ENCODE peak calls at places on chromosomes 16 and 17, in ten cellular contexts. One of them, this sample, is unnamed.
A peak's percentile ranks its signal among the peaks of the same experiment; 100 is the strongest.

GRCh38 chr17:39754958-39755549 is 17.3 kb downstream of the GRB7 start:
- DNase-seq in esophagus squamous epithelium: no peak
- DNase-seq in non-pigmented ciliary epithelial cell: no peak
- DNase-seq in COR-L47: no peak
- DNase-seq in kidney: no peak
- DNase-seq in Panc1: no peak
- DNase-seq in HCEC 1CT: no peak
- DNase-seq in heart left ventricle: no peak
- DNase-seq in endothelial cell: no peak
- DNase-seq in Caco-2: no peak
- DNase-seq in this sample: no peak

GRCh38 chr17:79027274-79027924 is 3.4 kb downstream of the C1QTNF1 start:
- DNase-seq in esophagus squamous epithelium: no peak
- DNase-seq in non-pigmented ciliary epithelial cell: no peak
- DNase-seq in COR-L47: no peak
- DNase-seq in kidney: peak; percentile 68
- DNase-seq in Panc1: no peak
- DNase-seq in HCEC 1CT: no peak
- DNase-seq in heart left ventricle: no peak
- DNase-seq in endothelial cell: no peak
- DNase-seq in Caco-2: peak; percentile 52
- DNase-seq in this sample: peak; percentile 15

GRCh38 chr16:56451753-56452689 is 667 bp downstream of the OGFOD1 start:
- DNase-seq in esophagus squamous epithelium: no peak
- DNase-seq in non-pigmented ciliary epithelial cell: no peak
- DNase-seq in COR-L47: no peak
- DNase-seq in kidney: no peak
- DNase-seq in Panc1: no peak
- DNase-seq in HCEC 1CT: peak; percentile 28
- DNase-seq in heart left ventricle: peak; percentile 41
- DNase-seq in endothelial cell: peak; percentile 12
- DNase-seq in Caco-2: peak; percentile 48
- DNase-seq in this sample: no peak

GRCh38 chr16:54521327-54521726 is 234.7 kb upstream of the IRX3 start:
- DNase-seq in esophagus squamous epithelium: no peak
- DNase-seq in non-pigmented ciliary epithelial cell: no peak
- DNase-seq in COR-L47: no peak
- DNase-seq in kidney: no peak
- DNase-seq in Panc1: no peak
- DNase-seq in HCEC 1CT: no peak
- DNase-seq in heart left ventricle: no peak
- DNase-seq in endothelial cell: no peak
- DNase-seq in Caco-2: no peak
- DNase-seq in this sample: no peak

GRCh38 chr16:84144301-84144858 is 597 bp downstream of the HSDL1 start:
- DNase-seq in esophagus squamous epithelium: no peak
- DNase-seq in non-pigmented ciliary epithelial cell: no peak
- DNase-seq in COR-L47: peak; percentile 22
- DNase-seq in kidney: peak; percentile 81
- DNase-seq in Panc1: no peak
- DNase-seq in HCEC 1CT: peak; percentile 5
- DNase-seq in heart left ventricle: no peak
- DNase-seq in endothelial cell: peak; percentile 33
- DNase-seq in Caco-2: peak; percentile 47
- DNase-seq in this sample: no peak

GRCh38 chr16:85163278-85164112 is 51.2 kb upstream of the CIBAR2 start:
- DNase-seq in esophagus squamous epithelium: no peak
- DNase-seq in non-pigmented ciliary epithelial cell: no peak
- DNase-seq in COR-L47: no peak
- DNase-seq in kidney: no peak
- DNase-seq in Panc1: no peak
- DNase-seq in HCEC 1CT: no peak
- DNase-seq in heart left ventricle: no peak
- DNase-seq in endothelial cell: no peak
- DNase-seq in Caco-2: no peak
- DNase-seq in this sample: no peak

GRCh38 chr17:81397314-81398169 is 2.3 kb downstream of the BAHCC1 start:
- DNase-seq in esophagus squamous epithelium: no peak
- DNase-seq in non-pigmented ciliary epithelial cell: no peak
- DNase-seq in COR-L47: peak; percentile 60
- DNase-seq in kidney: no peak
- DNase-seq in Panc1: no peak
- DNase-seq in HCEC 1CT: peak; percentile 69
- DNase-seq in heart left ventricle: no peak
- DNase-seq in endothelial cell: peak; percentile 84
- DNase-seq in Caco-2: peak; percentile 89
- DNase-seq in this sample: no peak

GRCh38 chr16:69327585-69328310 is 2.6 kb downstream of the PDF start:
- DNase-seq in esophagus squamous epithelium: no peak
- DNase-seq in non-pigmented ciliary epithelial cell: no peak
- DNase-seq in COR-L47: no peak
- DNase-seq in kidney: peak; percentile 18
- DNase-seq in Panc1: no peak
- DNase-seq in HCEC 1CT: no peak
- DNase-seq in heart left ventricle: no peak
- DNase-seq in endothelial cell: no peak
- DNase-seq in Caco-2: no peak
- DNase-seq in this sample: peak; percentile 8

GRCh38 chr16:80682435-80683070 is 121.8 kb downstream of the CDYL2 start:
- DNase-seq in esophagus squamous epithelium: no peak
- DNase-seq in non-pigmented ciliary epithelial cell: peak; percentile 18
- DNase-seq in COR-L47: no peak
- DNase-seq in kidney: no peak
- DNase-seq in Panc1: no peak
- DNase-seq in HCEC 1CT: no peak
- DNase-seq in heart left ventricle: no peak
- DNase-seq in endothelial cell: no peak
- DNase-seq in Caco-2: no peak
- DNase-seq in this sample: no peak

GRCh38 chr16:76976101-76976500 is 214.9 kb upstream of the MON1B start:
- DNase-seq in esophagus squamous epithelium: no peak
- DNase-seq in non-pigmented ciliary epithelial cell: no peak
- DNase-seq in COR-L47: no peak
- DNase-seq in kidney: no peak
- DNase-seq in Panc1: no peak
- DNase-seq in HCEC 1CT: no peak
- DNase-seq in heart left ventricle: no peak
- DNase-seq in endothelial cell: no peak
- DNase-seq in Caco-2: no peak
- DNase-seq in this sample: no peak

GRCh38 chr16:14097182-14097951 is 26.2 kb downstream of the MRTFB start:
- DNase-seq in esophagus squamous epithelium: no peak
- DNase-seq in non-pigmented ciliary epithelial cell: no peak
- DNase-seq in COR-L47: peak; percentile 83
- DNase-seq in kidney: no peak
- DNase-seq in Panc1: no peak
- DNase-seq in HCEC 1CT: no peak
- DNase-seq in heart left ventricle: no peak
- DNase-seq in endothelial cell: no peak
- DNase-seq in Caco-2: peak; percentile 78
- DNase-seq in this sample: no peak

GRCh38 chr17:9575381-9576072 is at the start of gene STX8:
- DNase-seq in esophagus squamous epithelium: peak; percentile 52
- DNase-seq in non-pigmented ciliary epithelial cell: peak; percentile 38
- DNase-seq in COR-L47: peak; percentile 56
- DNase-seq in kidney: peak; percentile 97
- DNase-seq in Panc1: no peak
- DNase-seq in HCEC 1CT: peak; percentile 90
- DNase-seq in heart left ventricle: peak; percentile 92
- DNase-seq in endothelial cell: peak; percentile 91
- DNase-seq in Caco-2: peak; percentile 82
- DNase-seq in this sample: peak; percentile 86

GRCh38 chr17:79937435-79937870 is 98.2 kb upstream of the CBX4 start:
- DNase-seq in esophagus squamous epithelium: no peak
- DNase-seq in non-pigmented ciliary epithelial cell: no peak
- DNase-seq in COR-L47: no peak
- DNase-seq in kidney: peak; percentile 62
- DNase-seq in Panc1: no peak
- DNase-seq in HCEC 1CT: no peak
- DNase-seq in heart left ventricle: no peak
- DNase-seq in endothelial cell: no peak
- DNase-seq in Caco-2: no peak
- DNase-seq in this sample: no peak

GRCh38 chr16:89801800-89802199 is 14.6 kb downstream of the FANCA start:
- DNase-seq in esophagus squamous epithelium: no peak
- DNase-seq in non-pigmented ciliary epithelial cell: no peak
- DNase-seq in COR-L47: no peak
- DNase-seq in kidney: no peak
- DNase-seq in Panc1: no peak
- DNase-seq in HCEC 1CT: no peak
- DNase-seq in heart left ventricle: no peak
- DNase-seq in endothelial cell: no peak
- DNase-seq in Caco-2: no peak
- DNase-seq in this sample: no peak

GRCh38 chr16:71504901-71505300 is 15.8 kb upstream of the ZNF19 start:
- DNase-seq in esophagus squamous epithelium: no peak
- DNase-seq in non-pigmented ciliary epithelial cell: no peak
- DNase-seq in COR-L47: no peak
- DNase-seq in kidney: no peak
- DNase-seq in Panc1: no peak
- DNase-seq in HCEC 1CT: no peak
- DNase-seq in heart left ventricle: no peak
- DNase-seq in endothelial cell: no peak
- DNase-seq in Caco-2: no peak
- DNase-seq in this sample: no peak

GRCh38 chr16:50940275-50940854 is 198.5 kb downstream of the CYLD start:
- DNase-seq in esophagus squamous epithelium: no peak
- DNase-seq in non-pigmented ciliary epithelial cell: no peak
- DNase-seq in COR-L47: peak; percentile 69
- DNase-seq in kidney: no peak
- DNase-seq in Panc1: no peak
- DNase-seq in HCEC 1CT: no peak
- DNase-seq in heart left ventricle: no peak
- DNase-seq in endothelial cell: no peak
- DNase-seq in Caco-2: no peak
- DNase-seq in this sample: no peak

GRCh38 chr17:42275527-42276358 is 448 bp downstream of the STAT5B start:
- DNase-seq in esophagus squamous epithelium: no peak
- DNase-seq in non-pigmented ciliary epithelial cell: no peak
- DNase-seq in COR-L47: no peak
- DNase-seq in kidney: no peak
- DNase-seq in Panc1: no peak
- DNase-seq in HCEC 1CT: no peak
- DNase-seq in heart left ventricle: peak; percentile 23
- DNase-seq in endothelial cell: no peak
- DNase-seq in Caco-2: no peak
- DNase-seq in this sample: peak; percentile 54

GRCh38 chr17:60729854-60730253 is 52.2 kb downstream of the BCAS3 start:
- DNase-seq in esophagus squamous epithelium: no peak
- DNase-seq in non-pigmented ciliary epithelial cell: no peak
- DNase-seq in COR-L47: no peak
- DNase-seq in kidney: no peak
- DNase-seq in Panc1: no peak
- DNase-seq in HCEC 1CT: no peak
- DNase-seq in heart left ventricle: no peak
- DNase-seq in endothelial cell: no peak
- DNase-seq in Caco-2: peak; percentile 72
- DNase-seq in this sample: no peak

GRCh38 chr17:76390003-76390421 is 5.6 kb downstream of the SPHK1 start:
- DNase-seq in esophagus squamous epithelium: no peak
- DNase-seq in non-pigmented ciliary epithelial cell: no peak
- DNase-seq in COR-L47: no peak
- DNase-seq in kidney: no peak
- DNase-seq in Panc1: no peak
- DNase-seq in HCEC 1CT: no peak
- DNase-seq in heart left ventricle: no peak
- DNase-seq in endothelial cell: no peak
- DNase-seq in Caco-2: no peak
- DNase-seq in this sample: no peak

GRCh38 chr16:79871906-79872305 is 271.4 kb upstream of the MAF start:
- DNase-seq in esophagus squamous epithelium: no peak
- DNase-seq in non-pigmented ciliary epithelial cell: peak; percentile 2
- DNase-seq in COR-L47: no peak
- DNase-seq in kidney: no peak
- DNase-seq in Panc1: no peak
- DNase-seq in HCEC 1CT: no peak
- DNase-seq in heart left ventricle: no peak
- DNase-seq in endothelial cell: no peak
- DNase-seq in Caco-2: no peak
- DNase-seq in this sample: no peak

GRCh38 chr16:12988071-12988470 is 86.7 kb downstream of the SHISA9 start:
- DNase-seq in esophagus squamous epithelium: no peak
- DNase-seq in non-pigmented ciliary epithelial cell: no peak
- DNase-seq in COR-L47: no peak
- DNase-seq in kidney: no peak
- DNase-seq in Panc1: no peak
- DNase-seq in HCEC 1CT: no peak
- DNase-seq in heart left ventricle: no peak
- DNase-seq in endothelial cell: no peak
- DNase-seq in Caco-2: no peak
- DNase-seq in this sample: no peak

GRCh38 chr17:50396261-50397110 is 837 bp downstream of the LRRC59 start:
- DNase-seq in esophagus squamous epithelium: no peak
- DNase-seq in non-pigmented ciliary epithelial cell: no peak
- DNase-seq in COR-L47: peak; percentile 38
- DNase-seq in kidney: no peak
- DNase-seq in Panc1: no peak
- DNase-seq in HCEC 1CT: peak; percentile 52
- DNase-seq in heart left ventricle: peak; percentile 18
- DNase-seq in endothelial cell: no peak
- DNase-seq in Caco-2: peak; percentile 62
- DNase-seq in this sample: peak; percentile 37

GRCh38 chr17:16954541-16954940 is 17.4 kb downstream of the TNFRSF13B start:
- DNase-seq in esophagus squamous epithelium: no peak
- DNase-seq in non-pigmented ciliary epithelial cell: no peak
- DNase-seq in COR-L47: no peak
- DNase-seq in kidney: no peak
- DNase-seq in Panc1: no peak
- DNase-seq in HCEC 1CT: no peak
- DNase-seq in heart left ventricle: no peak
- DNase-seq in endothelial cell: no peak
- DNase-seq in Caco-2: no peak
- DNase-seq in this sample: no peak

GRCh38 chr16:88292007-88292940 is 90.5 kb upstream of the ZNF469 start:
- DNase-seq in esophagus squamous epithelium: no peak
- DNase-seq in non-pigmented ciliary epithelial cell: no peak
- DNase-seq in COR-L47: no peak
- DNase-seq in kidney: peak; percentile 37
- DNase-seq in Panc1: no peak
- DNase-seq in HCEC 1CT: no peak
- DNase-seq in heart left ventricle: no peak
- DNase-seq in endothelial cell: no peak
- DNase-seq in Caco-2: no peak
- DNase-seq in this sample: no peak

GRCh38 chr17:44568311-44568710 is 11.0 kb downstream of the FZD2 start:
- DNase-seq in esophagus squamous epithelium: no peak
- DNase-seq in non-pigmented ciliary epithelial cell: no peak
- DNase-seq in COR-L47: no peak
- DNase-seq in kidney: no peak
- DNase-seq in Panc1: no peak
- DNase-seq in HCEC 1CT: no peak
- DNase-seq in heart left ventricle: no peak
- DNase-seq in endothelial cell: no peak
- DNase-seq in Caco-2: no peak
- DNase-seq in this sample: no peak

GRCh38 chr16:17160285-17160854 is 310.4 kb downstream of the XYLT1 start:
- DNase-seq in esophagus squamous epithelium: no peak
- DNase-seq in non-pigmented ciliary epithelial cell: no peak
- DNase-seq in COR-L47: no peak
- DNase-seq in kidney: no peak
- DNase-seq in Panc1: no peak
- DNase-seq in HCEC 1CT: no peak
- DNase-seq in heart left ventricle: no peak
- DNase-seq in endothelial cell: no peak
- DNase-seq in Caco-2: no peak
- DNase-seq in this sample: no peak

GRCh38 chr16:47877166-47877565 is 278.6 kb downstream of the ABCC12 start:
- DNase-seq in esophagus squamous epithelium: no peak
- DNase-seq in non-pigmented ciliary epithelial cell: no peak
- DNase-seq in COR-L47: no peak
- DNase-seq in kidney: no peak
- DNase-seq in Panc1: no peak
- DNase-seq in HCEC 1CT: no peak
- DNase-seq in heart left ventricle: no peak
- DNase-seq in endothelial cell: no peak
- DNase-seq in Caco-2: no peak
- DNase-seq in this sample: no peak

GRCh38 chr16:15502041-15502725 is 67.8 kb downstream of the BMERB1 start:
- DNase-seq in esophagus squamous epithelium: no peak
- DNase-seq in non-pigmented ciliary epithelial cell: peak; percentile 89
- DNase-seq in COR-L47: no peak
- DNase-seq in kidney: no peak
- DNase-seq in Panc1: peak; percentile 95
- DNase-seq in HCEC 1CT: peak; percentile 90
- DNase-seq in heart left ventricle: no peak
- DNase-seq in endothelial cell: no peak
- DNase-seq in Caco-2: peak; percentile 5
- DNase-seq in this sample: no peak

This sample was measured in uterus.